ENCODE peak calls at places on chromosomes 2 and 18, in five cellular contexts. F is HTR-8/SVneo, V is germinal center, R is MCF 10A, A is GM18507. Q is an unnamed sample.

GRCh38 chr2:231727621-231728020 is 19.3 kb downstream of the PTMA start:
- DNase-seq in F (no peak), V (no peak), R (no peak), A (no peak), Q (no peak)

GRCh38 chr18:79380816-79381806 is 14.6 kb upstream of the NFATC1 start:
- DNase-seq in F (no peak), V (peak), R (peak), A (no peak), Q (peak)

GRCh38 chr18:47411159-47411558 is 159.7 kb upstream of the SKOR2 start:
- DNase-seq in F (no peak), V (no peak), R (no peak), A (no peak), Q (no peak)

GRCh38 chr2:168140892-168141291 is 106.5 kb downstream of the STK39 start:
- DNase-seq in F (no peak), V (no peak), R (no peak), A (no peak), Q (no peak)

GRCh38 chr2:208935531-208935930 is 488.3 kb upstream of the MAP2 start:
- DNase-seq in F (no peak), V (no peak), R (no peak), A (no peak), Q (no peak)

GRCh38 chr2:36406296-36406695 is 50.7 kb downstream of the CRIM1 start:
- DNase-seq in F (no peak), V (no peak), R (no peak), A (no peak), Q (no peak)

GRCh38 chr2:38560092-38560491 is 42.6 kb downstream of the HNRNPLL start:
- DNase-seq in F (no peak), V (no peak), R (no peak), A (no peak), Q (no peak)

GRCh38 chr2:147844691-147845607 is at the start of gene ACVR2A:
- DNase-seq in F (peak), V (peak), R (peak), A (no peak), Q (peak)

GRCh38 chr2:25301453-25302352 is 40.0 kb downstream of the DNMT3A start:
- DNase-seq in F (peak), V (peak), R (peak), A (peak), Q (peak)

GRCh38 chr2:239882335-239882734 is 142.8 kb downstream of the NDUFA10 start:
- DNase-seq in F (peak), V (peak), R (peak), A (peak), Q (peak)

GRCh38 chr18:21194871-21195771 is 46.9 kb upstream of the GREB1L start:
- DNase-seq in F (peak), V (no peak), R (peak), A (no peak), Q (no peak)

GRCh38 chr2:35783723-35784122 is 571.9 kb upstream of the CRIM1 start:
- DNase-seq in F (peak), V (no peak), R (peak), A (no peak), Q (no peak)

GRCh38 chr2:180979086-180979934 is 1.1 kb upstream of the UBE2E3 start:
- DNase-seq in F (peak), V (no peak), R (peak), A (no peak), Q (no peak)

GRCh38 chr2:33370886-33371285 is 105.6 kb upstream of the RASGRP3 start:
- DNase-seq in F (no peak), V (no peak), R (no peak), A (no peak), Q (no peak)

GRCh38 chr2:174158003-174158402 is 90.3 kb downstream of the OLA1 start:
- DNase-seq in F (peak), V (peak), R (peak), A (peak), Q (no peak)

GRCh38 chr2:13711154-13711553 is 921.4 kb upstream of the LRATD1 start:
- DNase-seq in F (no peak), V (no peak), R (no peak), A (no peak), Q (no peak)

GRCh38 chr2:64379221-64379620 is 74.7 kb upstream of the LGALSL start:
- DNase-seq in F (no peak), V (no peak), R (no peak), A (no peak), Q (no peak)

GRCh38 chr2:17543131-17543660 is 2.7 kb downstream of the VSNL1 start:
- DNase-seq in F (no peak), V (no peak), R (no peak), A (no peak), Q (no peak)

GRCh38 chr2:205706769-205707375 is 24.6 kb downstream of the NRP2 start:
- DNase-seq in F (no peak), V (peak), R (peak), A (peak), Q (no peak)

GRCh38 chr2:38765149-38765548 is 12.9 kb upstream of the GEMIN6 start:
- DNase-seq in F (no peak), V (no peak), R (no peak), A (no peak), Q (no peak)

GRCh38 chr2:26704441-26704977 is 12.0 kb downstream of the KCNK3 start:
- DNase-seq in F (peak), V (no peak), R (peak), A (no peak), Q (no peak)

GRCh38 chr2:72755647-72756423 is 70.0 kb downstream of the EXOC6B start:
- DNase-seq in F (no peak), V (no peak), R (peak), A (no peak), Q (no peak)

Q was measured in effector memory CD8-positive, alpha-beta T cell.